ENCODE peak calls at places on chromosomes 1 and 21, in six cellular contexts. L is neural progenitor cell, B is HFF-Myc, Z is left ventricle myocardium inferior, C is kidney epithelial cell, U is psoas muscle. D is an unnamed sample.

GRCh38 chr1:218024211-218024720 is 260.8 kb upstream of the RRP15 start:
- DNase-seq in L (peak), B (no peak), U (no peak), C (no peak), Z (no peak), D (no peak)

GRCh38 chr1:915295-916172 is 8.2 kb upstream of the SAMD11 start:
- DNase-seq in U (peak), Z (peak), C (no peak), L (no peak), B (no peak), D (no peak)

GRCh38 chr1:194437135-194437534 is 1250.7 kb upstream of the B3GALT2 start:
- DNase-seq in L (no peak), Z (no peak), U (no peak), C (no peak), B (no peak), D (no peak)

GRCh38 chr21:27564684-27565280 is 597.9 kb upstream of the ADAMTS5 start:
- DNase-seq in U (no peak), Z (peak), C (peak), B (no peak), L (peak), D (peak)

GRCh38 chr1:47175227-47175934 is 14.5 kb downstream of the PDZK1IP1 start:
- DNase-seq in C (no peak), B (no peak), U (no peak), Z (no peak), L (peak), D (peak)

GRCh38 chr1:86169625-86170024 is 13.1 kb upstream of the COL24A1 start:
- DNase-seq in U (no peak), C (no peak), B (no peak), L (no peak), Z (no peak), D (peak)

GRCh38 chr1:14095001-14095400 is 395.0 kb downstream of the PRDM2 start:
- DNase-seq in B (no peak), L (peak), U (no peak), C (no peak), Z (no peak), D (peak)

GRCh38 chr1:163337631-163338030 is 15.9 kb downstream of the NUF2 start:
- DNase-seq in L (no peak), U (no peak), B (no peak), C (no peak), Z (no peak), D (peak)

GRCh38 chr1:182113879-182114626 is 52.5 kb upstream of the ZNF648 start:
- DNase-seq in C (no peak), Z (no peak), B (no peak), U (no peak), L (peak), D (no peak)

GRCh38 chr1:234842726-234843641 is 233.0 kb upstream of the IRF2BP2 start:
- DNase-seq in B (no peak), L (no peak), C (no peak), U (peak), Z (peak), D (peak)

GRCh38 chr1:103107696-103108524 is at the start of gene COL11A1:
- DNase-seq in Z (no peak), C (no peak), U (no peak), L (peak), B (no peak), D (peak)

GRCh38 chr1:119822406-119822805 is 11.1 kb upstream of the REG4 start:
- DNase-seq in U (no peak), Z (no peak), L (no peak), C (no peak), B (no peak), D (no peak)

GRCh38 chr1:72915581-72915980 is 633.2 kb upstream of the NEGR1 start:
- DNase-seq in C (no peak), B (no peak), U (no peak), Z (no peak), L (peak), D (no peak)

GRCh38 chr1:10622896-10623295 is 148.1 kb downstream of the PEX14 start:
- DNase-seq in U (no peak), L (no peak), B (no peak), Z (no peak), C (no peak), D (no peak)

GRCh38 chr1:202297291-202297690 is 44.4 kb downstream of the UBE2T start:
- DNase-seq in C (no peak), U (no peak), Z (no peak), L (no peak), B (no peak), D (no peak)

GRCh38 chr1:233105225-233105624 is 154.8 kb downstream of the NTPCR start:
- DNase-seq in U (no peak), B (no peak), L (no peak), C (no peak), Z (no peak), D (peak)

GRCh38 chr21:34715985-34716596 is 47.3 kb downstream of the CLIC6 start:
- DNase-seq in L (no peak), U (no peak), Z (no peak), C (no peak), B (no peak), D (no peak)

GRCh38 chr1:103788377-103788776 is 38.7 kb downstream of the AMY1C start:
- DNase-seq in C (no peak), L (no peak), U (no peak), Z (no peak), B (no peak), D (peak)

GRCh38 chr1:94039871-94040569 is 80.9 kb downstream of the ABCA4 start:
- DNase-seq in B (no peak), C (no peak), L (no peak), U (peak), Z (peak), D (no peak)
- TF ChIP-seq CTCF in B (no peak), C (no peak), L (no peak), U (no peak), Z (peak), D (no peak)

GRCh38 chr1:161473363-161473762 is 31.9 kb upstream of the FCGR2A start:
- DNase-seq in U (no peak), Z (no peak), L (peak), B (no peak), C (no peak), D (peak)
- H3K4me3 ChIP-seq in U (no peak), Z (no peak), L (peak), B (no peak), C (no peak), D (peak)

GRCh38 chr1:245999697-246000637 is 507.1 kb downstream of the SMYD3 start:
- DNase-seq in U (no peak), B (no peak), C (no peak), L (no peak), Z (no peak), D (no peak)
- TF ChIP-seq CTCF in U (no peak), B (no peak), C (no peak), L (no peak), Z (no peak), D (no peak)

GRCh38 chr1:21663951-21664805 is 5.0 kb downstream of the RAP1GAP start:
- DNase-seq in Z (no peak), L (peak), C (no peak), B (no peak), U (no peak), D (no peak)
- H3K4me3 ChIP-seq in Z (no peak), L (no peak), C (no peak), B (no peak), U (no peak), D (no peak)

GRCh38 chr1:161484613-161485012 is 20.6 kb upstream of the FCGR2A start:
- DNase-seq in B (no peak), C (no peak), U (no peak), L (no peak), Z (no peak), D (peak)
- TF ChIP-seq CTCF in B (peak), C (no peak), U (no peak), L (peak), Z (no peak), D (peak)

GRCh38 chr1:37575692-37576091 is 19.0 kb downstream of the DNALI1 start:
- DNase-seq in U (no peak), L (no peak), Z (no peak), B (no peak), C (no peak), D (peak)
- H3K4me3 ChIP-seq in U (no peak), L (no peak), Z (no peak), B (no peak), C (no peak), D (no peak)

GRCh38 chr1:112177314-112177713 is 187.8 kb upstream of the KCND3 start:
- DNase-seq in L (no peak), U (no peak), Z (no peak), B (no peak), C (no peak), D (no peak)
- TF ChIP-seq CTCF in L (no peak), U (no peak), Z (no peak), B (no peak), C (no peak), D (no peak)

GRCh38 chr1:208243522-208243850 is 698 bp downstream of the PLXNA2 start:
- DNase-seq in B (no peak), U (no peak), Z (no peak), L (peak), C (no peak), D (no peak)
- H3K4me3 ChIP-seq in B (peak), U (peak), Z (peak), L (peak), C (peak), D (peak)

D was measured in choroid plexus epithelial cell.